ENCODE peak calls at places on chromosomes 12 and 14, in nine cellular contexts. Q, N, Y, P, D, B, F, W and L are unnamed samples.

GRCh38 chr14:92922883-92923743 is at the start of gene CHGA:
- DNase-seq in D (peak; percentile 91), Y (peak; percentile 36), W (peak; percentile 32), P (peak; percentile 97), Q (peak; percentile 92), F (no peak), N (no peak), B (peak; percentile 52), L (peak; percentile 56)

GRCh38 chr12:19482551-19483109 is 43.3 kb downstream of the AEBP2 start:
- DNase-seq in F (no peak), Q (no peak), D (no peak), N (no peak), B (peak; percentile 35), W (peak; percentile 62), Y (no peak), P (no peak), L (no peak)

GRCh38 chr14:21098134-21098891 is at the start of gene ZNF219:
- DNase-seq in F (no peak), D (peak; percentile 63), W (peak; percentile 37), Y (peak; percentile 74), B (peak; percentile 45), Q (peak; percentile 48), N (no peak), P (peak; percentile 73), L (no peak)

GRCh38 chr12:52879394-52880351 is 25.2 kb downstream of the KRT8 start:
- DNase-seq in Q (peak; percentile 91), Y (peak; percentile 83), B (peak; percentile 91), P (peak; percentile 81), N (peak; percentile 74), F (peak; percentile 75), D (peak; percentile 81), W (peak; percentile 85), L (peak; percentile 77)

GRCh38 chr14:94485944-94486841 is 10.2 kb upstream of the SERPINA9 start:
- DNase-seq in F (no peak), Q (peak; percentile 76), B (peak; percentile 58), P (peak; percentile 84), W (peak; percentile 72), Y (peak; percentile 48), D (peak; percentile 88), N (peak; percentile 16), L (peak; percentile 31)

GRCh38 chr14:101071493-101071891 is 168.0 kb upstream of the RTL1 start:
- DNase-seq in D (peak; percentile 37), F (no peak), Y (no peak), W (no peak), N (no peak), Q (no peak), B (no peak), P (no peak), L (peak; percentile 7)

GRCh38 chr14:77040995-77041744 is 12.7 kb upstream of the IRF2BPL start:
- DNase-seq in B (no peak), D (no peak), P (no peak), Y (no peak), Q (no peak), W (peak; percentile 31), F (no peak), N (no peak), L (no peak)

GRCh38 chr12:125503128-125503527 is 437.9 kb downstream of the AACS start:
- DNase-seq in W (no peak), Q (no peak), D (no peak), N (no peak), P (no peak), B (no peak), Y (no peak), F (no peak), L (no peak)

GRCh38 chr14:98925362-98926040 is 346.5 kb downstream of the BCL11B start:
- DNase-seq in Q (no peak), P (no peak), B (no peak), N (no peak), Y (no peak), F (peak; percentile 18), W (no peak), D (no peak), L (no peak)

GRCh38 chr12:8681129-8681902 is 16.5 kb upstream of the RIMKLB start:
- DNase-seq in N (peak; percentile 55), P (no peak), D (no peak), F (no peak), W (peak; percentile 58), Y (no peak), Q (no peak), B (peak; percentile 96), L (no peak)

GRCh38 chr12:111164833-111165232 is 204.1 kb downstream of the PHETA1 start:
- DNase-seq in Y (no peak), D (no peak), B (no peak), F (no peak), W (no peak), P (no peak), Q (no peak), N (no peak), L (no peak)

GRCh38 chr12:59973515-59973914 is 377.7 kb downstream of the SLC16A7 start:
- DNase-seq in W (no peak), Y (no peak), B (peak; percentile 11), D (no peak), N (peak; percentile 20), Q (no peak), P (no peak), F (no peak), L (no peak)

GRCh38 chr12:105229446-105229845 is 6.5 kb downstream of the APPL2 start:
- DNase-seq in F (no peak), W (no peak), B (no peak), Q (no peak), N (no peak), P (no peak), D (no peak), Y (no peak), L (no peak)

GRCh38 chr12:121334513-121335343 is 17.5 kb downstream of the ANAPC5 start:
- DNase-seq in Q (no peak), B (peak; percentile 86), F (peak; percentile 45), N (peak; percentile 69), D (no peak), P (peak; percentile 16), W (peak; percentile 37), Y (peak; percentile 58), L (no peak)

GRCh38 chr14:104685216-104685997 is 4.0 kb upstream of the INF2 start:
- DNase-seq in P (no peak), W (no peak), B (no peak), N (no peak), Y (peak; percentile 68), F (no peak), D (no peak), Q (no peak), L (no peak)
- TF ChIP-seq CTCF in P (no peak), W (no peak), B (no peak), N (no peak), Y (peak; percentile 43), F (no peak), D (no peak), Q (no peak), L (no peak)

GRCh38 chr12:5433081-5433839 is 1.4 kb downstream of the NTF3 start:
- DNase-seq in F (no peak), P (peak; percentile 62), B (no peak), Q (no peak), Y (no peak), N (no peak), W (no peak), D (no peak), L (no peak)

GRCh38 chr12:5430639-5431603 is 987 bp upstream of the NTF3 start:
- DNase-seq in N (no peak), P (no peak), Y (no peak), B (no peak), D (no peak), W (no peak), Q (no peak), F (no peak), L (no peak)

GRCh38 chr12:5432011-5432400 is at the start of gene NTF3:
- DNase-seq in D (peak; percentile 60), P (peak; percentile 60), W (no peak), Q (no peak), Y (no peak), F (no peak), B (peak; percentile 29), N (no peak), L (no peak)

GRCh38 chr12:5429741-5430557 is 2.0 kb upstream of the NTF3 start:
- DNase-seq in W (no peak), Q (no peak), D (no peak), Y (no peak), F (no peak), N (no peak), P (no peak), B (no peak), L (no peak)

GRCh38 chr12:5428332-5429221 is 3.3 kb upstream of the NTF3 start:
- DNase-seq in W (no peak), F (no peak), P (no peak), B (peak; percentile 54), N (peak; percentile 39), D (no peak), Y (no peak), Q (no peak), L (no peak)
- TF ChIP-seq CTCF in W (no peak), F (peak; percentile 32), P (peak; percentile 33), B (peak; percentile 55), N (peak; percentile 54), D (peak; percentile 46), Y (peak; percentile 56), Q (peak; percentile 38), L (no peak)

GRCh38 chr12:98808243-98808895 is 163.3 kb downstream of the APAF1 start:
- DNase-seq in W (no peak), N (no peak), Y (no peak), B (no peak), F (no peak), P (no peak), Q (no peak), D (no peak), L (no peak)

GRCh38 chr12:98799822-98800221 is 154.7 kb downstream of the APAF1 start:
- DNase-seq in W (no peak), Q (no peak), N (no peak), D (no peak), B (no peak), P (no peak), F (no peak), Y (no peak), L (no peak)

GRCh38 chr12:98799411-98799810 is 154.3 kb downstream of the APAF1 start:
- DNase-seq in D (no peak), F (no peak), Q (no peak), P (no peak), N (no peak), Y (no peak), B (no peak), W (no peak), L (no peak)

GRCh38 chr12:98803468-98804209 is 158.5 kb downstream of the APAF1 start:
- DNase-seq in B (no peak), F (no peak), W (no peak), Y (no peak), N (no peak), Q (no peak), P (no peak), D (no peak), L (no peak)
- TF ChIP-seq CTCF in B (no peak), F (no peak), W (no peak), Y (no peak), N (no peak), Q (no peak), P (no peak), D (no peak), L (no peak)

DNA sequence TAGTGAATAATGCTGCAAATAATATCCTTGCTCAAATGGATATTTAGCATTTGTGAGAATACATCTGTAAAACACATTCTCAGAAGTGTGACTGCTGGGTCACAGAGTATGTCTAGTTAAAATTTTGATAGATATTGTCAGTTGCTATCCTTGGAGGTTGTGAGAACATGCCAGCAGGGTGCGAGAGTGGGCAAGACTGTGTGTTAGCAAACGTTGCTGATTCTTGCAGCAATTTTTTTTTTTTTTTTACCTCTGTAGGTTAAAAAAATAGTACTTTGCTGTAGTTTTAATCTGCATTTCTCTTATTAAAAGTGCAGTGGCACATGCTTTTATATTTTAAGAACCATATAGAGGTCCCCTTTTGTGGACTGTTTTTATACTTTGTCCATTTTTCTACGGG is 4.5 kb upstream of the NYNRIN start:
- DNase-seq in W (no peak), Q (no peak), B (no peak), D (no peak), P (no peak), F (no peak), N (no peak), Y (no peak), L (no peak)
- TF ChIP-seq CTCF in W (no peak), Q (no peak), B (no peak), D (no peak), P (no peak), F (no peak), N (no peak), Y (no peak), L (no peak)